ENCODE peak calls at places on chromosome 22, in five cellular contexts. T is heart right ventricle, U is ovary, O is pancreas, H is mammary epithelial cell. V is an unnamed sample.
A peak's percentile ranks its signal among the peaks of the same experiment; 100 is the strongest.

GRCh38 chr22:29030618-29031235 is 30.9 kb downstream of the C22orf31 start:
- DNase-seq in T (peak; percentile 87), U (peak; percentile 84), O (peak; percentile 92), H (peak; percentile 87), V (peak; percentile 83)

GRCh38 chr22:31800065-31800464 is 46.2 kb downstream of the DEPDC5 start:
- DNase-seq in T (no peak), U (no peak), O (no peak), H (peak; percentile 96), V (no peak)

GRCh38 chr22:48147404-48147803 is 1385.0 kb downstream of the TBC1D22A start:
- DNase-seq in T (no peak), U (no peak), O (no peak), H (no peak), V (no peak)

GRCh38 chr22:49994361-49995058 is 18.1 kb downstream of the IL17REL start:
- DNase-seq in T (no peak), U (no peak), O (no peak), H (no peak), V (peak; percentile 41)

GRCh38 chr22:28052818-28053217 is 133.8 kb upstream of the PITPNB start:
- DNase-seq in T (no peak), U (no peak), O (no peak), H (no peak), V (no peak)

GRCh38 chr22:22168190-22168940 is 76.2 kb upstream of the VPREB1 start:
- DNase-seq in T (no peak), U (no peak), O (peak; percentile 21), H (peak; percentile 42), V (no peak)

GRCh38 chr22:28440517-28441366 is 238.9 kb downstream of the TTC28 start:
- DNase-seq in T (no peak), U (no peak), O (no peak), H (no peak), V (no peak)

GRCh38 chr22:43262990-43263644 is 76.2 kb upstream of the TTLL12 start:
- DNase-seq in T (peak; percentile 13), U (peak; percentile 50), O (no peak), H (no peak), V (no peak)

GRCh38 chr22:50739894-50740293 is 1.9 kb downstream of the ACR start:
- DNase-seq in T (no peak), U (no peak), O (peak; percentile 4), H (no peak), V (no peak)

GRCh38 chr22:50542416-50542927 is 3.2 kb upstream of the KLHDC7B start:
- DNase-seq in T (no peak), U (peak; percentile 13), O (no peak), H (peak; percentile 73), V (no peak)

GRCh38 chr22:30695351-30695762 is 683 bp downstream of the OSBP2 start:
- DNase-seq in T (no peak), U (no peak), O (peak; percentile 35), H (no peak), V (no peak)

GRCh38 chr22:43411040-43411919 is 534 bp upstream of the MPPED1 start:
- DNase-seq in T (no peak), U (no peak), O (no peak), H (no peak), V (no peak)

GRCh38 chr22:43186272-43187170 is at the start of gene TTLL12:
- DNase-seq in T (peak; percentile 50), U (peak; percentile 60), O (peak; percentile 66), H (peak; percentile 27), V (no peak)

GRCh38 chr22:23066200-23067022 is 3.9 kb upstream of the GNAZ start:
- DNase-seq in T (peak; percentile 2), U (peak; percentile 16), O (peak; percentile 6), H (no peak), V (peak; percentile 26)

GRCh38 chr22:17077255-17077654 is 7.5 kb upstream of the IL17RA start:
- DNase-seq in T (no peak), U (no peak), O (no peak), H (peak; percentile 70), V (no peak)

GRCh38 chr22:28268176-28268575 is 349.1 kb upstream of the PITPNB start:
- DNase-seq in T (no peak), U (no peak), O (no peak), H (peak; percentile 16), V (no peak)

GRCh38 chr22:48667289-48667688 is 1160.4 kb downstream of the BRD1 start:
- DNase-seq in T (no peak), U (no peak), O (no peak), H (no peak), V (no peak)

GRCh38 chr22:47159592-47159991 is 397.1 kb downstream of the TBC1D22A start:
- DNase-seq in T (no peak), U (no peak), O (no peak), H (no peak), V (peak; percentile 17)

GRCh38 chr22:30969532-30970355 is 679 bp downstream of the TUG1 start:
- DNase-seq in T (peak; percentile 29), U (no peak), O (no peak), H (peak; percentile 39), V (no peak)

GRCh38 chr22:27125539-27125938 is 468.2 kb downstream of the MIAT start:
- DNase-seq in T (no peak), U (no peak), O (no peak), H (peak; percentile 54), V (no peak)

GRCh38 chr22:45008853-45009751 is 703 bp downstream of the PHF21B start:
- DNase-seq in T (no peak), U (peak; percentile 31), O (no peak), H (peak; percentile 33), V (no peak)

GRCh38 chr22:17366830-17367229 is 2.4 kb upstream of the CECR2 start:
- DNase-seq in T (peak; percentile 53), U (peak; percentile 52), O (no peak), H (no peak), V (no peak)

GRCh38 chr22:31230871-31231621 is 18.9 kb downstream of the LIMK2 start:
- DNase-seq in T (peak; percentile 57), U (peak; percentile 60), O (peak; percentile 70), H (peak; percentile 16), V (no peak)

GRCh38 chr22:43993072-43993760 is 30.9 kb upstream of the PARVB start:
- DNase-seq in T (peak; percentile 46), U (peak; percentile 63), O (peak; percentile 46), H (peak; percentile 11), V (no peak)

GRCh38 chr22:24060375-24060788 is 49.3 kb downstream of the CABIN1 start:
- DNase-seq in T (peak; percentile 34), U (no peak), O (no peak), H (peak; percentile 44), V (peak; percentile 65)

GRCh38 chr22:30079952-30080533 is at the start of gene HORMAD2:
- DNase-seq in T (no peak), U (no peak), O (no peak), H (no peak), V (no peak)

GRCh38 chr22:45336971-45337431 is 27.3 kb downstream of the FAM118A start:
- DNase-seq in T (peak; percentile 88), U (peak; percentile 66), O (peak; percentile 33), H (no peak), V (peak; percentile 89)

GRCh38 chr22:49765951-49766350 is 61.7 kb downstream of the BRD1 start:
- DNase-seq in T (no peak), U (peak; percentile 12), O (peak; percentile 7), H (no peak), V (peak; percentile 54)

GRCh38 chr22:32996702-32997101 is 61.5 kb downstream of the SYN3 start:
- DNase-seq in T (peak; percentile 35), U (no peak), O (no peak), H (peak; percentile 83), V (peak; percentile 71)

GRCh38 chr22:21928048-21928447 is 24.6 kb downstream of the PPM1F start:
- DNase-seq in T (no peak), U (no peak), O (no peak), H (no peak), V (no peak)

GRCh38 chr22:22425366-22425765 is 83.2 kb downstream of the ZNF280B start:
- DNase-seq in T (no peak), U (no peak), O (no peak), H (no peak), V (no peak)

GRCh38 chr22:38213319-38214247 is 11.8 kb downstream of the MAFF start:
- DNase-seq in T (no peak), U (no peak), O (no peak), H (no peak), V (peak; percentile 70)
- H3K4me1 ChIP-seq in T (peaks cover 23% of the 10 kb centered on the region), U (peaks cover 9% of the 10 kb centered on the region), O (peaks cover 13% of the 10 kb centered on the region), H (peaks cover 11% of the 10 kb centered on the region), V (peaks cover 3% of the 10 kb centered on the region)

DNA sequence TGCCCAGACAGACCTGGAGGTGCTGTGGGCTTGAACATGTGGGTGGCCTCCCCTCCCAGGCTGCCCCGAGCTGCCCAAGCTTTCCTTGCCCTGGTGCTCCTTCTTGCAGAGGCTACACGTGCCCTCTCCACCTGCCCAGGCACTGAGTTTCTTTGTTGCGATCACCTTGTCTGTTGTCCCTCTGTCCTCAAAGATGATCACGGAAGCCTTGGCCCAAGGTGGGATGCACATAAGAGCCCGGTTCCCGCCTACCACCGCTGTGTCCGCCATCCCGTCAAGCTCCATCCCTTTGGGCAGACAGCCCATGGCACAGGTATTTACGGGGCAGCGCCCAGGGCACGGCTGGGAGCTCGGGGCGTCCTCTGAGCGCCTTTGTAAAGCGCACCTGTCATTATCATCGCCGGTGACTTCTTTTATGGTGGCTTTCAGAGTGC is 67.5 kb downstream of the MED15 start:
- DNase-seq in T (no peak), U (no peak), O (no peak), H (no peak), V (no peak)
- H3K4me1 ChIP-seq in T (peaks cover 20% of the 10 kb centered on the region), U (peaks cover 5% of the 10 kb centered on the region), O (no peaks in the 10 kb centered on the region), H (peaks cover 14% of the 10 kb centered on the region), V (no peaks in the 10 kb centered on the region)

GRCh38 chr22:19419464-19420178 is 11.9 kb downstream of the HIRA start:
- DNase-seq in T (no peak), U (no peak), O (no peak), H (peak; percentile 2), V (no peak)
- H3K4me1 ChIP-seq in T (peaks cover 6% of the 10 kb centered on the region), U (no peaks in the 10 kb centered on the region), O (no peaks in the 10 kb centered on the region), H (no peaks in the 10 kb centered on the region), V (no peaks in the 10 kb centered on the region)

GRCh38 chr22:39147335-39148023 is 5.0 kb downstream of the CBX7 start:
- DNase-seq in T (no peak), U (no peak), O (no peak), H (no peak), V (no peak)
- H3K4me1 ChIP-seq in T (peaks cover 59% of the 10 kb centered on the region), U (peaks cover 27% of the 10 kb centered on the region), O (peaks cover 14% of the 10 kb centered on the region), H (peaks cover 15% of the 10 kb centered on the region), V (no peaks in the 10 kb centered on the region)

GRCh38 chr22:36355894-36356293 is 31.9 kb downstream of the MYH9 start:
- DNase-seq in T (no peak), U (no peak), O (no peak), H (no peak), V (no peak)
- H3K4me1 ChIP-seq in T (peaks cover 94% of the 10 kb centered on the region), U (peaks cover 46% of the 10 kb centered on the region), O (peaks cover 88% of the 10 kb centered on the region), H (peaks cover 90% of the 10 kb centered on the region), V (peaks cover 17% of the 10 kb centered on the region)

DNA sequence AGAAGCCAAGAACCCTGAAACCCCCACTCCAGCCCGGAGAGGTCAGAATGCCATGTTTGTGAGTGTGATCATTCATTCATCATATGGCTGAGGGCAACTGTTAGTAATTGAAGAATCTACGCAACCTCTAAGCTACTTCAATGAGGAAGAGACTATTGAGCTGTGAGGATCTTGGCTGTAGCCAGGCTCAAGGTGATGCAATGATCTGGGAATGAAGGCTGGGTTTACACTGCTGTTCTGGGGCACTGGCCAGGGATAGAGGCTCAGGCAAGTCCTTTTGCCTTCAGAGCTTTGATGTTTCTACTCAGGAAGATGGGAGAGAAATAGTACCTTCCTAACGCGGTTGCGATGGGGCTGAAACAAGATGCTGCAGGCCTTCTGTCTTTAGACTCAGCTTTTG is 12.9 kb downstream of the CRYBB2 start:
- DNase-seq in T (no peak), U (no peak), O (no peak), H (peak; percentile 59), V (no peak)
- H3K4me1 ChIP-seq in T (no peaks in the 10 kb centered on the region), U (no peaks in the 10 kb centered on the region), O (no peaks in the 10 kb centered on the region), H (no peaks in the 10 kb centered on the region), V (no peaks in the 10 kb centered on the region)